ENCODE peak calls at places on chromosomes 7 and 10, in four cellular contexts. F, G, A and S are unnamed samples.

GRCh38 chr7:11607676-11608075 is 224.3 kb downstream of the THSD7A start:
- DNase-seq in A (no peak), G (no peak), F (no peak), S (no peak)

GRCh38 chr7:137421389-137421788 is 77.9 kb upstream of the PTN start:
- DNase-seq in G (peak; percentile 37), F (no peak), A (no peak), S (no peak)

GRCh38 chr10:100370561-100370975 is 23.5 kb downstream of the SCD start:
- DNase-seq in A (peak; percentile 84), G (peak; percentile 45), F (no peak), S (peak; percentile 41)

GRCh38 chr7:108135446-108136190 is 5.5 kb upstream of the LAMB4 start:
- DNase-seq in A (peak; percentile 94), G (no peak), F (no peak), S (no peak)

GRCh38 chr7:22833113-22833512 is 10.5 kb upstream of the TOMM7 start:
- DNase-seq in G (no peak), A (no peak), F (no peak), S (no peak)

GRCh38 chr7:12389089-12389700 is 14.5 kb downstream of the VWDE start:
- DNase-seq in F (peak; percentile 45), A (peak; percentile 70), G (peak; percentile 47), S (peak; percentile 47)

GRCh38 chr7:9453521-9453920 is 1020.1 kb downstream of the NXPH1 start:
- DNase-seq in A (no peak), G (peak; percentile 67), F (no peak), S (no peak)

GRCh38 chr10:102773986-102774385 is 30.2 kb downstream of the WBP1L start:
- DNase-seq in A (no peak), G (peak; percentile 50), F (no peak), S (no peak)

GRCh38 chr7:158829342-158830210 is at the start of gene ESYT2:
- DNase-seq in F (peak; percentile 97), A (peak; percentile 99), G (peak; percentile 97), S (peak; percentile 98)
- TF ChIP-seq CTCF in F (peak; percentile 25), A (peak; percentile 39), G (no peak), S (peak; percentile 27)

DNA sequence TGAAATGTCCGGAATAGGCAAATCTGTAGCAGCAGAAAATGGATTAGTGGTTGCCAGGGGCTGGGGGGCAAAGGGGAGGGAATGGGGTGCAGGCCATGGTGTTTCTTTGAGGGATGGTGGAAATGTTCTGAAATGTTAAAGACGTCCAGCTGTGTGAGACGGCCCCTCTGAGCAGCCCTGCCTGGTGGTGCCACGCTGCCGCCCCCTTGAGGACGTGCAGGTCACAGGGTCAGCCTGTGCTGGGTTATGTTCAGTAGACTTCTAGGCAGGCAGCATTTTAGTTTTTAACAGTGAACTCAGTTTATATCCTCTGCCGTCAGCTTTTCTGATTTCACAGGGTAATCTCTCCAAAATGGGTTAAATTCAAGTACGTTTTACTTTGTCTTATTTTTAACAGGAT is 9.4 kb downstream of the NUB1 start:
- DNase-seq in F (peak; percentile 17), A (peak; percentile 67), G (no peak), S (no peak)
- TF ChIP-seq CTCF in F (no peak), A (peak; percentile 68), G (no peak), S (no peak)

DNA sequence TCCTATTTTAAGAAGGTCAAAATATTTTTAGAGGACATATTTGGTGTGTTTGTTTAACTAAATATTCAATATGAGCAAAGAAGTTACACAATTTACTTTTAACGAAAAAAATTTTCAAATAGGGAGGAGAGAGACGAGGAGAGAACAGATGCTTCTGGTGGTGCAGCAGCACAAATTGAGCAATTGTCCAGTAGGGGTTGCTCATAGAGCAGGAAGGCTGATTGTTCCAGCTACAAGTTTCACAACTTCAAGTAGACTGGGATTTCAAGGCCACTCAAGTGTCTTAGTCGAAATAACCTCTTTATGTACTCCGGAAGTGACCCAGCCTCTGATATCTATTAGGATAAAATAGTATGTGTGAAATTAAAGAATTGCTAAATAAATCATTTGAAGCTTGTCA is 197.9 kb downstream of the HDAC9 start:
- DNase-seq in G (peak; percentile 73), A (peak; percentile 74), F (no peak), S (peak; percentile 28)
- TF ChIP-seq CTCF in G (peak; percentile 87), A (peak; percentile 57), F (peak; percentile 65), S (peak; percentile 53)

DNA sequence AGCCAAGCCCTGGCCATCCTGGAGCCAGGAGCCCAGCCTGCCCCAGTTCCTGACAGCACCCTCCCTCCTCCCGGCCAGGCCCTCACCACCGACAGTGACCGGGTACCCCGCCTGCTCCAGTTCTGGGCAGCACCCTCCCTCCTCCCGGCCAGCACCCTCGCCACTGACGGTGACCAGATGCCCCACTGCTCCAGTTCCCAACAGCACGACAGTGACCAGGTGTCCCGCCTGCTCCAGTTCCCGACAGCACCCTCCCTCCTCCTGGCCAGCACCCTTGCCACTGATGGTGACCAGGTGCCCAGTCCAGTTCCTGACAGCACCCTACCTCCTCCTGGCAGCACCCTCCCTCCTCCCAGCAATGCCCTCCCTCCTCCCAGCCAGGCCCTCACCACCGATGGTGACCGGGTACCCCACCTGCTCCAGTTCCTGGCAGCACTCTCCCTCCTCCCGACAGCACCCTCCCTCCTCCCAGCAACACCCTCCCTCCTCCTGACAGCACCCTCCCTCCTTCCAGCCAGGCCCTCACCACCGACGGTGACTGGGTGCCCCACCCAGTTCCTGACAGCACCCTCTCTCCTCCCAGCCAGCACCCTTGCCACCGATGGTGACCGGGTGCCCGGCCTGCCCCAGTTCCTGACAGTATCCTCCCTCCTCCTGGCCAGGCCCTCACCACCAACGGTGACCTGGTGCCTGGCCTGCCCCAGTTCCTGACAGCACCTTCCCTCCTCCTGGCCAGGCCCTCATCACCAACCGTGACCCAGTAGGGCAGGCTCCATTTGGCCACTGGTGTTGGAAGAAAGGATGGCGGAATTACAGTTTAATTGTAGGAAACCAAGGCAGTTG is 40.3 kb downstream of the VIPR2 start:
- DNase-seq in F (no peak), G (no peak), A (no peak), S (peak; percentile 69)
- TF ChIP-seq CTCF in F (no peak), G (no peak), A (no peak), S (no peak)